ENCODE peak calls at places on chromosomes 13 and 19, in eight cellular contexts. U is neuronal stem cell; L is activated CD4-positive, alpha-beta memory T cell treated with anti-CD3 and anti-CD28 coated beads, Interleukin-2, amount 10 ng/mL, durations not matched to agents 7 days and 5 days; Y is activated T-helper 1 cell treated with Interleukin-2 at 50 U/mL for 16 hours; Q is HS-27A; C is iris pigment epithelial cell; H is GF-D8; X is CD8-positive, alpha-beta T cell. T is an unnamed sample.
A peak's percentile ranks its signal among the peaks of the same experiment; 100 is the strongest.

GRCh38 chr13:75812751-75813181 is 176.6 kb downstream of the LMO7 start:
- DNase-seq in U (no peak), L (no peak), Y (no peak), Q (no peak), C (peak; percentile 45), H (no peak), X (no peak), T (no peak)

GRCh38 chr13:50805805-50806204 is 37.7 kb downstream of the DLEU7 start:
- DNase-seq in U (no peak), L (no peak), Y (no peak), Q (no peak), C (peak; percentile 31), H (no peak), X (no peak), T (no peak)

GRCh38 chr19:53147645-53148044 is 11.2 kb downstream of the ZNF347 start:
- DNase-seq in U (no peak), L (no peak), Y (no peak), Q (no peak), C (no peak), H (no peak), X (no peak), T (no peak)

GRCh38 chr19:30695171-30695875 is 323.1 kb downstream of the ZNF536 start:
- DNase-seq in U (no peak), L (no peak), Y (no peak), Q (no peak), C (no peak), H (no peak), X (no peak), T (no peak)

GRCh38 chr13:41917641-41918040 is 43.3 kb downstream of the VWA8 start:
- DNase-seq in U (no peak), L (no peak), Y (no peak), Q (no peak), C (peak; percentile 92), H (no peak), X (no peak), T (peak; percentile 9)

GRCh38 chr13:73672492-73672891 is 461.7 kb downstream of the KLF12 start:
- DNase-seq in U (no peak), L (no peak), Y (no peak), Q (no peak), C (peak; percentile 16), H (no peak), X (no peak), T (no peak)

GRCh38 chr13:109271991-109272454 is 514.4 kb downstream of the IRS2 start:
- DNase-seq in U (no peak), L (no peak), Y (no peak), Q (no peak), C (peak; percentile 59), H (no peak), X (no peak), T (no peak)

GRCh38 chr13:100789481-100789880 is 114.9 kb upstream of the TMTC4 start:
- DNase-seq in U (no peak), L (no peak), Y (no peak), Q (no peak), C (peak; percentile 1), H (no peak), X (no peak), T (no peak)

GRCh38 chr13:71017607-71018006 is 849.4 kb downstream of the DACH1 start:
- DNase-seq in U (no peak), L (no peak), Y (no peak), Q (no peak), C (no peak), H (no peak), X (no peak), T (no peak)

GRCh38 chr13:95420501-95420900 is 119.2 kb upstream of the ABCC4 start:
- DNase-seq in U (no peak), L (no peak), Y (no peak), Q (no peak), C (no peak), H (peak; percentile 53), X (no peak), T (no peak)

GRCh38 chr13:19665427-19665859 is 32.0 kb downstream of the MPHOSPH8 start:
- DNase-seq in U (no peak), L (no peak), Y (no peak), Q (no peak), C (no peak), H (no peak), X (no peak), T (no peak)

GRCh38 chr19:1151917-1152601 is 22.0 kb downstream of the SBNO2 start:
- DNase-seq in U (no peak), L (no peak), Y (no peak), Q (no peak), C (no peak), H (no peak), X (no peak), T (no peak)

T was measured in central memory CD4-positive, alpha-beta T cell.